ENCODE peak calls at places on chromosomes 3 and 15, in six cellular contexts. R is stomach, E is ovary, F is H1, V is tibial nerve, G is sigmoid colon. W is an unnamed sample.

GRCh38 chr3:183265157-183265642 is 12.1 kb downstream of the B3GNT5 start:
- DNase-seq in R (no peak), E (no peak), F (no peak), V (no peak), G (peak; percentile 68), W (no peak)

GRCh38 chr3:152496716-152497115 is 228.0 kb downstream of the MBNL1 start:
- DNase-seq in R (no peak), E (no peak), F (no peak), V (no peak), G (no peak), W (no peak)

GRCh38 chr3:141894524-141895176 is 18.2 kb downstream of the ATP1B3 start:
- DNase-seq in R (no peak), E (no peak), F (no peak), V (no peak), G (no peak), W (no peak)

GRCh38 chr15:29433507-29433906 is 163.9 kb upstream of the NSMCE3 start:
- DNase-seq in R (no peak), E (no peak), F (no peak), V (no peak), G (no peak), W (no peak)

GRCh38 chr3:134291300-134292254 is 40.9 kb upstream of the RYK start:
- DNase-seq in R (no peak), E (peak; percentile 92), F (no peak), V (peak; percentile 78), G (peak; percentile 97), W (peak; percentile 77)

GRCh38 chr3:112987710-112988334 is 3.0 kb upstream of the GTPBP8 start:
- DNase-seq in R (no peak), E (no peak), F (no peak), V (no peak), G (no peak), W (no peak)

GRCh38 chr3:65210026-65210814 is 522.4 kb upstream of the ADAMTS9 start:
- DNase-seq in R (no peak), E (no peak), F (no peak), V (no peak), G (no peak), W (no peak)

GRCh38 chr3:104909721-104910120 is 457.0 kb upstream of the ALCAM start:
- DNase-seq in R (no peak), E (no peak), F (no peak), V (no peak), G (no peak), W (no peak)

GRCh38 chr15:47987908-47988532 is 132.8 kb upstream of the SLC24A5 start:
- DNase-seq in R (no peak), E (no peak), F (no peak), V (no peak), G (no peak), W (no peak)

GRCh38 chr15:66852064-66852905 is 150.2 kb downstream of the SMAD6 start:
- DNase-seq in R (peak; percentile 21), E (no peak), F (no peak), V (no peak), G (peak; percentile 61), W (no peak)

GRCh38 chr3:33312361-33312760 is 35.1 kb downstream of the FBXL2 start:
- DNase-seq in R (no peak), E (no peak), F (no peak), V (no peak), G (no peak), W (no peak)

GRCh38 chr3:194065119-194065392 is 70.9 kb upstream of the HES1 start:
- DNase-seq in R (no peak), E (no peak), F (no peak), V (no peak), G (no peak), W (no peak)

GRCh38 chr15:22838292-22839042 is at the start of gene NIPA2:
- DNase-seq in R (peak; percentile 99), E (peak; percentile 99), F (peak; percentile 93), V (peak; percentile 97), G (peak; percentile 99), W (peak; percentile 98)
- TF ChIP-seq EP300 in R (no peak), E (peak; percentile 48), F (no peak), V (peak; percentile 96), G (peak; percentile 83), W (peak; percentile 22)

GRCh38 chr3:187019542-187020072 is 89.3 kb downstream of the ST6GAL1 start:
- DNase-seq in R (no peak), E (no peak), F (no peak), V (no peak), G (no peak), W (no peak)
- H3K4me1 ChIP-seq in R (no peaks in the 10 kb centered on the region), E (no peaks in the 10 kb centered on the region), F (no peaks in the 10 kb centered on the region), V (no peaks in the 10 kb centered on the region), G (no peaks in the 10 kb centered on the region), W (peaks cover 17% of the 10 kb centered on the region)

GRCh38 chr3:197508924-197509775 is 46.6 kb downstream of the BDH1 start:
- DNase-seq in R (no peak), E (no peak), F (no peak), V (no peak), G (no peak), W (no peak)
- H3K4me3 ChIP-seq in R (peak overlapping the region; percentile 45), E (no peak overlapping the region), F (no peak overlapping the region), V (peak overlapping the region; percentile 31), G (no peak overlapping the region), W (no peak overlapping the region)

GRCh38 chr15:36571301-36571700 is 8.1 kb upstream of the CDIN1 start:
- DNase-seq in R (no peak), E (no peak), F (no peak), V (no peak), G (no peak), W (no peak)
- TF ChIP-seq EP300 in R (no peak), E (no peak), F (no peak), V (no peak), G (no peak), W (no peak)